ENCODE peak calls at places on chromosome 4, in ten cellular contexts. C, T, O, I, W, X, U, B, H and J are unnamed samples.
A peak's percentile ranks its signal among the peaks of the same experiment; 100 is the strongest.

GRCh38 chr4:166501941-166502382 is 628.9 kb downstream of the TLL1 start:
- DNase-seq in C (no peak), T (no peak), O (no peak), I (no peak), W (no peak), X (no peak), U (peak; percentile 62), B (no peak), H (peak; percentile 28), J (no peak)

GRCh38 chr4:113499696-113500095 is 261.8 kb downstream of the CAMK2D start:
- DNase-seq in C (no peak), T (no peak), O (no peak), I (peak; percentile 47), W (no peak), X (no peak), U (peak; percentile 21), B (no peak), H (no peak), J (no peak)

GRCh38 chr4:108301583-108302256 is 133.0 kb upstream of the LEF1 start:
- DNase-seq in C (no peak), T (no peak), O (no peak), I (no peak), W (no peak), X (no peak), U (peak; percentile 5), B (no peak), H (no peak), J (no peak)

GRCh38 chr4:173135241-173135847 is 33.3 kb upstream of the GALNT7 start:
- DNase-seq in C (no peak), T (no peak), O (no peak), I (no peak), W (no peak), X (no peak), U (no peak), B (no peak), H (no peak), J (no peak)

GRCh38 chr4:21954406-21954805 is 5.8 kb upstream of the KCNIP4 start:
- DNase-seq in C (no peak), T (no peak), O (no peak), I (no peak), W (no peak), X (no peak), U (no peak), B (no peak), H (no peak), J (no peak)

GRCh38 chr4:114087596-114088230 is 108.3 kb upstream of the ARSJ start:
- DNase-seq in C (no peak), T (no peak), O (no peak), I (no peak), W (no peak), X (no peak), U (no peak), B (no peak), H (no peak), J (no peak)

GRCh38 chr4:4457803-4458550 is 71.1 kb downstream of the NSG1 start:
- DNase-seq in C (no peak), T (no peak), O (no peak), I (no peak), W (no peak), X (no peak), U (no peak), B (no peak), H (no peak), J (no peak)

GRCh38 chr4:52836653-52837052 is 25.5 kb upstream of the RASL11B start:
- DNase-seq in C (no peak), T (no peak), O (no peak), I (no peak), W (no peak), X (no peak), U (no peak), B (no peak), H (no peak), J (no peak)

GRCh38 chr4:8819421-8820177 is 52.0 kb downstream of the HMX1 start:
- DNase-seq in C (peak; percentile 59), T (no peak), O (no peak), I (no peak), W (no peak), X (peak; percentile 5), U (no peak), B (peak; percentile 43), H (no peak), J (peak; percentile 45)

GRCh38 chr4:16603178-16603577 is 295.3 kb downstream of the LDB2 start:
- DNase-seq in C (no peak), T (no peak), O (no peak), I (no peak), W (no peak), X (no peak), U (no peak), B (no peak), H (no peak), J (no peak)

GRCh38 chr4:167129146-167129545 is 105.1 kb downstream of the SPOCK3 start:
- DNase-seq in C (no peak), T (no peak), O (no peak), I (no peak), W (no peak), X (no peak), U (no peak), B (no peak), H (no peak), J (no peak)

GRCh38 chr4:128770807-128771206 is 38.7 kb upstream of the JADE1 start:
- DNase-seq in C (no peak), T (no peak), O (no peak), I (no peak), W (no peak), X (no peak), U (no peak), B (no peak), H (no peak), J (no peak)

GRCh38 chr4:140943887-140944515 is 187.8 kb upstream of the TBC1D9 start:
- DNase-seq in C (no peak), T (no peak), O (no peak), I (no peak), W (no peak), X (no peak), U (no peak), B (no peak), H (no peak), J (no peak)

GRCh38 chr4:101287332-101287731 is 60.0 kb downstream of the PPP3CA start:
- DNase-seq in C (no peak), T (no peak), O (no peak), I (no peak), W (no peak), X (no peak), U (no peak), B (no peak), H (no peak), J (no peak)

GRCh38 chr4:185183622-185184281 is 20.0 kb downstream of the CFAP97 start:
- DNase-seq in C (peak; percentile 87), T (peak; percentile 45), O (peak; percentile 67), I (peak; percentile 89), W (peak; percentile 68), X (peak; percentile 87), U (peak; percentile 95), B (peak; percentile 92), H (peak; percentile 62), J (no peak)

GRCh38 chr4:13534344-13535063 is 9.8 kb downstream of the NKX3-2 start:
- DNase-seq in C (no peak), T (no peak), O (no peak), I (no peak), W (no peak), X (no peak), U (no peak), B (peak; percentile 54), H (no peak), J (no peak)
- H3K27me3 ChIP-seq in C (peaks cover 98% of the 10 kb centered on the region), T (peaks cover 97% of the 10 kb centered on the region), O (peaks cover 95% of the 10 kb centered on the region), I (peaks cover 56% of the 10 kb centered on the region), W (peaks cover 66% of the 10 kb centered on the region), X (peaks cover 100% of the 10 kb centered on the region), U (peaks cover 98% of the 10 kb centered on the region), B (peaks cover 2% of the 10 kb centered on the region), H (no peaks in the 10 kb centered on the region), J (peaks cover 99% of the 10 kb centered on the region)

GRCh38 chr4:26682436-26682835 is 98.6 kb downstream of the TBC1D19 start:
- DNase-seq in C (no peak), T (no peak), O (no peak), I (no peak), W (no peak), X (no peak), U (no peak), B (no peak), H (no peak), J (no peak)
- TF ChIP-seq CTCF in C (no peak), T (no peak), O (no peak), I (no peak), W (no peak), X (no peak), U (no peak), B (no peak), H (no peak), J (no peak)

GRCh38 chr4:42398448-42399355 is 1.4 kb downstream of the SHISA3 start:
- DNase-seq in C (no peak), T (no peak), O (no peak), I (peak; percentile 9), W (peak; percentile 51), X (no peak), U (peak; percentile 13), B (no peak), H (no peak), J (no peak)

GRCh38 chr4:42404001-42404400 is 6.7 kb downstream of the SHISA3 start:
- DNase-seq in C (no peak), T (no peak), O (no peak), I (peak; percentile 3), W (no peak), X (no peak), U (no peak), B (no peak), H (no peak), J (no peak)

GRCh38 chr4:42397635-42398447 is 553 bp downstream of the SHISA3 start:
- DNase-seq in C (no peak), T (no peak), O (no peak), I (peak; percentile 21), W (peak; percentile 61), X (no peak), U (peak; percentile 18), B (no peak), H (no peak), J (no peak)

GRCh38 chr4:42399393-42399792 is 2.1 kb downstream of the SHISA3 start:
- DNase-seq in C (no peak), T (no peak), O (no peak), I (peak; percentile 2), W (no peak), X (no peak), U (no peak), B (no peak), H (no peak), J (no peak)

GRCh38 chr4:42401171-42401570 is 3.9 kb downstream of the SHISA3 start:
- DNase-seq in C (no peak), T (no peak), O (no peak), I (peak; percentile 53), W (no peak), X (no peak), U (peak; percentile 9), B (no peak), H (peak; percentile 39), J (no peak)
- H3K27me3 ChIP-seq in C (peaks cover 41% of the 10 kb centered on the region), T (peaks cover 23% of the 10 kb centered on the region), O (peaks cover 41% of the 10 kb centered on the region), I (no peaks in the 10 kb centered on the region), W (peaks cover 10% of the 10 kb centered on the region), X (peaks cover 66% of the 10 kb centered on the region), U (peaks cover 80% of the 10 kb centered on the region), B (peaks cover 32% of the 10 kb centered on the region), H (peaks cover 3% of the 10 kb centered on the region), J (peaks cover 41% of the 10 kb centered on the region)

GRCh38 chr4:137576437-137576836 is 44.1 kb upstream of the PCDH18 start:
- DNase-seq in C (no peak), T (no peak), O (no peak), I (no peak), W (no peak), X (no peak), U (no peak), B (no peak), H (no peak), J (no peak)

GRCh38 chr4:137572163-137572562 is 39.9 kb upstream of the PCDH18 start:
- DNase-seq in C (no peak), T (no peak), O (no peak), I (no peak), W (no peak), X (no peak), U (no peak), B (no peak), H (no peak), J (no peak)

GRCh38 chr4:137572647-137573046 is 40.4 kb upstream of the PCDH18 start:
- DNase-seq in C (no peak), T (no peak), O (no peak), I (no peak), W (peak; percentile 30), X (no peak), U (no peak), B (no peak), H (no peak), J (no peak)
- TF ChIP-seq CTCF in C (no peak), T (no peak), O (no peak), I (no peak), W (no peak), X (no peak), U (no peak), B (no peak), H (no peak), J (no peak)